ENCODE peak calls at places on chromosomes 1 and 21, in five cellular contexts. H is mammary epithelial cell, G is uterus, W is cardiac fibroblast, Y is NCI-H2081. B is an unnamed sample.

GRCh38 chr1:220129479-220130210 is 35.7 kb downstream of the IARS2 start:
- DNase-seq in H (no peak), G (no peak), W (no peak), Y (no peak), B (no peak)

GRCh38 chr1:203402609-203403337 is 51.9 kb upstream of the FMOD start:
- DNase-seq in H (peak), G (no peak), W (peak), Y (no peak), B (peak)

GRCh38 chr1:159296697-159297375 is 5.3 kb upstream of the FCER1A start:
- DNase-seq in H (no peak), G (no peak), W (no peak), Y (no peak), B (no peak)

GRCh38 chr1:192668434-192668983 is 32.6 kb downstream of the RGS13 start:
- DNase-seq in H (no peak), G (no peak), W (no peak), Y (no peak), B (no peak)

GRCh38 chr1:23995431-23995837 is 15.3 kb upstream of the SRSF10 start:
- DNase-seq in H (no peak), G (no peak), W (peak), Y (no peak), B (no peak)

GRCh38 chr1:66282343-66282852 is 251.6 kb upstream of the SGIP1 start:
- DNase-seq in H (peak), G (peak), W (peak), Y (no peak), B (peak)

GRCh38 chr1:180188103-180188506 is 33.4 kb downstream of the QSOX1 start:
- DNase-seq in H (peak), G (peak), W (peak), Y (peak), B (peak)

GRCh38 chr21:45655071-45655470 is 11.5 kb downstream of the PCBP3 start:
- DNase-seq in H (no peak), G (no peak), W (peak), Y (no peak), B (no peak)

GRCh38 chr1:159065106-159065505 is 11.5 kb downstream of the AIM2 start:
- DNase-seq in H (no peak), G (no peak), W (no peak), Y (no peak), B (no peak)

GRCh38 chr1:47449702-47450552 is 12.1 kb downstream of the FOXD2 start:
- DNase-seq in H (no peak), G (no peak), W (peak), Y (no peak), B (no peak)

GRCh38 chr1:178307264-178307663 is 189.5 kb downstream of the CLEC20A start:
- DNase-seq in H (no peak), G (no peak), W (no peak), Y (no peak), B (no peak)

GRCh38 chr1:167223144-167224103 is 2.7 kb downstream of the POU2F1 start:
- DNase-seq in H (no peak), G (no peak), W (no peak), Y (peak), B (peak)

GRCh38 chr1:225883616-225884265 is 1.6 kb upstream of the TMEM63A start:
- DNase-seq in H (no peak), G (no peak), W (no peak), Y (no peak), B (no peak)

GRCh38 chr1:243926803-243927245 is 76.8 kb upstream of the AKT3 start:
- DNase-seq in H (peak), G (no peak), W (peak), Y (no peak), B (peak)

GRCh38 chr1:206102292-206102936 is 14.8 kb downstream of the AVPR1B start:
- DNase-seq in H (no peak), G (no peak), W (peak), Y (no peak), B (no peak)

GRCh38 chr1:46532498-46533178 is 18.8 kb downstream of the KNCN start:
- DNase-seq in H (no peak), G (peak), W (peak), Y (peak), B (no peak)

GRCh38 chr1:59765036-59765730 is 49.6 kb upstream of the HOOK1 start:
- DNase-seq in H (peak), G (no peak), W (no peak), Y (peak), B (no peak)

GRCh38 chr1:7491089-7491817 is 279.8 kb upstream of the VAMP3 start:
- DNase-seq in H (no peak), G (peak), W (peak), Y (peak), B (no peak)

GRCh38 chr1:151992345-151993083 is 1.1 kb downstream of the S100A10 start:
- DNase-seq in H (peak), G (peak), W (peak), Y (peak), B (peak)

B was measured in kidney glomerular epithelial cell.